ENCODE peak calls at places on chromosomes 12 and 14, in ten cellular contexts. T, E, B, Z, V, H, P, O, S and Y are unnamed samples. For H3K27me3, the result is how much of the 10 kb centered on the place peaks cover.

GRCh38 chr12:11651785-11652184 is 2.3 kb downstream of the ETV6 start:
- DNase-seq in T (peak), H (no peak), V (no peak), P (no peak), O (no peak), S (no peak), E (peak), B (peak), Z (no peak), Y (no peak)

GRCh38 chr14:55707365-55707804 is 127.4 kb downstream of the KTN1 start:
- DNase-seq in E (no peak), H (no peak), P (peak), O (no peak), T (peak), V (peak), B (peak), S (no peak), Z (no peak), Y (no peak)

GRCh38 chr14:96362071-96362964 is 823 bp downstream of the ATG2B start:
- DNase-seq in P (peak), Z (no peak), V (peak), H (no peak), E (peak), B (peak), O (peak), T (peak), S (no peak), Y (no peak)

GRCh38 chr14:84273181-84273580 is 1256.8 kb upstream of the FLRT2 start:
- DNase-seq in O (no peak), P (no peak), H (no peak), B (no peak), Z (no peak), E (no peak), T (peak), S (no peak), V (no peak), Y (no peak)

GRCh38 chr14:84806627-84807026 is 723.3 kb upstream of the FLRT2 start:
- DNase-seq in H (no peak), V (no peak), P (no peak), Z (no peak), E (no peak), S (no peak), T (no peak), B (no peak), O (no peak), Y (no peak)

GRCh38 chr14:31920003-31920402 is 157.1 kb upstream of the ARHGAP5 start:
- DNase-seq in T (no peak), E (no peak), H (no peak), V (no peak), Z (no peak), P (no peak), B (no peak), O (no peak), S (no peak), Y (no peak)

GRCh38 chr12:125403145-125403789 is 338.0 kb downstream of the AACS start:
- DNase-seq in S (no peak), B (peak), Z (no peak), T (peak), H (no peak), E (no peak), V (peak), P (peak), O (no peak), Y (peak)

GRCh38 chr12:123502163-123502562 is 31.4 kb downstream of the RILPL1 start:
- DNase-seq in E (no peak), O (no peak), S (no peak), B (no peak), H (no peak), T (no peak), P (no peak), V (no peak), Z (no peak), Y (no peak)

GRCh38 chr12:73731658-73732057 is 806.0 kb upstream of the ATXN7L3B start:
- DNase-seq in O (no peak), S (no peak), P (no peak), H (no peak), T (peak), B (no peak), V (no peak), Z (no peak), E (no peak), Y (no peak)

GRCh38 chr12:76192416-76192815 is 107.9 kb upstream of the NAP1L1 start:
- DNase-seq in Z (no peak), H (no peak), E (no peak), O (no peak), B (no peak), P (no peak), S (no peak), V (no peak), T (no peak), Y (no peak)

GRCh38 chr14:20044243-20044642 is 8.4 kb upstream of the OR4K13 start:
- DNase-seq in V (no peak), T (no peak), S (no peak), O (no peak), B (no peak), H (no peak), P (no peak), E (no peak), Z (no peak), Y (no peak)

GRCh38 chr12:120314220-120314619 is 12.1 kb downstream of the SIRT4 start:
- DNase-seq in E (no peak), O (no peak), Z (no peak), B (no peak), P (no peak), H (no peak), T (peak), V (peak), S (no peak), Y (peak)

GRCh38 chr12:122837306-122838265 is 2.3 kb downstream of the HIP1R start:
- DNase-seq in T (peak), P (no peak), O (no peak), E (peak), H (no peak), B (no peak), Z (no peak), V (no peak), S (no peak), Y (no peak)

GRCh38 chr12:77940011-77940423 is 109.3 kb downstream of the NAV3 start:
- DNase-seq in V (no peak), H (no peak), O (no peak), T (peak), S (peak), B (peak), Z (no peak), P (peak), E (no peak), Y (peak)

GRCh38 chr12:67827820-67828383 is 161.3 kb upstream of the IFNG-AS1 start:
- DNase-seq in B (peak), H (no peak), O (peak), V (no peak), T (peak), E (peak), P (no peak), S (peak), Z (no peak), Y (no peak)

GRCh38 chr14:57987596-57988300 is 121.9 kb upstream of the SLC35F4 start:
- DNase-seq in H (no peak), S (no peak), Z (no peak), O (no peak), T (no peak), B (no peak), E (no peak), P (no peak), V (peak), Y (no peak)

GRCh38 chr14:97977711-97978261 is 1180.6 kb downstream of the VRK1 start:
- DNase-seq in S (no peak), Z (peak), V (no peak), H (peak), T (peak), E (peak), O (peak), P (no peak), B (no peak), Y (no peak)

GRCh38 chr12:132084681-132085635 is 59.2 kb downstream of the DDX51 start:
- DNase-seq in T (peak), Z (peak), E (peak), S (no peak), P (peak), V (peak), O (peak), B (peak), H (peak), Y (peak)

GRCh38 chr14:101130861-101131260 is 227.3 kb upstream of the RTL1 start:
- DNase-seq in Z (peak), H (no peak), S (no peak), P (no peak), E (no peak), O (no peak), T (no peak), B (no peak), V (no peak), Y (no peak)

GRCh38 chr14:30333934-30334333 is 225.0 kb upstream of the G2E3 start:
- DNase-seq in S (no peak), E (no peak), T (no peak), P (no peak), B (peak), Z (no peak), O (no peak), V (no peak), H (no peak), Y (no peak)

GRCh38 chr14:42307239-42307825 is 700.7 kb downstream of the LRFN5 start:
- DNase-seq in V (peak), Z (no peak), T (no peak), E (no peak), H (no peak), B (no peak), O (no peak), S (no peak), P (no peak), Y (no peak)

GRCh38 chr12:93947486-93947885 is 200.9 kb upstream of the PLXNC1 start:
- DNase-seq in O (no peak), E (no peak), V (no peak), S (no peak), Z (no peak), P (no peak), B (no peak), H (no peak), T (no peak), Y (no peak)

GRCh38 chr12:42932937-42933336 is 343.4 kb upstream of the PRICKLE1 start:
- DNase-seq in P (no peak), S (no peak), B (no peak), Z (no peak), V (no peak), O (no peak), H (no peak), T (no peak), E (no peak), Y (no peak)

GRCh38 chr12:1912580-1913376 is 5.7 kb downstream of the CACNA2D4 start:
- DNase-seq in T (no peak), S (no peak), B (no peak), E (no peak), Z (no peak), P (no peak), O (peak), H (no peak), V (no peak), Y (no peak)

GRCh38 chr12:123516221-123516780 is 17.2 kb downstream of the RILPL1 start:
- DNase-seq in P (no peak), H (no peak), O (no peak), S (no peak), E (no peak), Z (no peak), T (no peak), V (no peak), B (no peak), Y (no peak)

GRCh38 chr12:48924617-48925217 is 575 bp downstream of the FKBP11 start:
- DNase-seq in P (peak), H (peak), B (peak), V (peak), S (no peak), T (peak), Z (peak), O (peak), E (peak), Y (peak)

GRCh38 chr12:129903956-129904769 is at the start of gene TMEM132D:
- DNase-seq in B (no peak), P (peak), V (peak), H (no peak), E (no peak), O (no peak), T (no peak), S (no peak), Z (no peak), Y (no peak)

GRCh38 chr12:66241061-66242043 is 52.3 kb downstream of the IRAK3 start:
- DNase-seq in S (peak), P (no peak), Z (no peak), V (no peak), O (no peak), E (no peak), H (no peak), T (no peak), B (peak), Y (no peak)

GRCh38 chr12:107247650-107248049 is 154.3 kb upstream of the CRY1 start:
- DNase-seq in V (no peak), T (no peak), E (no peak), O (no peak), H (no peak), P (no peak), Z (no peak), B (no peak), S (no peak), Y (no peak)
- H3K4me3 ChIP-seq in V (no peak), T (no peak), E (no peak), O (no peak), H (no peak), P (no peak), Z (no peak), B (no peak), S (no peak), Y (no peak)

GRCh38 chr14:99131632-99132271 is 140.2 kb downstream of the BCL11B start:
- DNase-seq in E (no peak), P (no peak), B (no peak), T (no peak), O (peak), V (no peak), H (no peak), S (no peak), Z (peak), Y (no peak)
- H3K27me3 ChIP-seq in E (under half), P (under half), B (under half), T (under half), O (under half), V (under half), H (half or more), S (under half), Z (under half), Y (half or more)

DNA sequence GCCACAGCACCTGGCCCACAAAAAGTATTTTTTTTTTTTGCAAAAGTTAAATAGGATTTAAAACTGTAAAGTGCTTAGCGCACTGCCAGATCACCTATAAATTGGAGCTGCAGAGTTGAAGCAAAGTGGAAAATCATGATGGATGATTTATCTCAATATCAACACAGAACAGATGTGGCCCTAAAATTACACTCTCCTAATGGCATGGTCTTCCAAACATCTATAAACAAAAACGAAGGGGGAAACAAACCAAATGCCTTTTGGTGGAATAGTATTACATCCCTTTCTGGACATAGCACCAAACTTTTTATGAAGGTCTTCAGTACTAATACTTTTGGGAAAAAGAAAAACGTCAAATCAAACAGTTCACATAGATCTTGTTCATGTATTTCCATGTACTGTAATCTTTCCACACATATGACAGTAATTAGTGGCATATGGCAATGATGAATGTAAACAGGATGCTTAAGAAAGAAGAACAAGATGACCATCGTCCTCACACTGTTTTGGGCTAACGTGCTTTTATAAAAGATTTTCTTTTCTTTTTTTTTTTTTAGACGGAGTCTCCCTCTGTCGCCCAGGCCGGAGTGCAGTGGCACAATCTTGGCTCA is 22.9 kb upstream of the ANAPC7 start:
- DNase-seq in E (no peak), B (peak), P (no peak), V (no peak), H (no peak), Z (no peak), S (no peak), T (no peak), O (no peak), Y (no peak)
- TF ChIP-seq CTCF in E (no peak), B (no peak), P (no peak), V (no peak), H (no peak), Z (no peak), S (no peak), T (no peak), O (no peak), Y (no peak)

GRCh38 chr14:91395998-91396660 is 21.5 kb downstream of the CCDC88C start:
- DNase-seq in Z (no peak), O (no peak), T (no peak), S (no peak), B (no peak), H (no peak), E (peak), V (peak), P (no peak), Y (no peak)

GRCh38 chr14:91396959-91397815 is 20.4 kb downstream of the CCDC88C start:
- DNase-seq in E (peak), Z (no peak), O (no peak), T (no peak), S (no peak), B (no peak), V (peak), H (no peak), P (no peak), Y (peak)

GRCh38 chr14:91399868-91400640 is 17.6 kb downstream of the CCDC88C start:
- DNase-seq in B (no peak), T (no peak), Z (no peak), O (no peak), S (no peak), P (no peak), V (peak), E (peak), H (no peak), Y (no peak)

GRCh38 chr14:91398707-91399106 is 18.9 kb downstream of the CCDC88C start:
- DNase-seq in O (no peak), Z (no peak), S (no peak), V (no peak), B (no peak), E (no peak), T (no peak), H (no peak), P (no peak), Y (no peak)

GRCh38 chr14:91398192-91398591 is 19.4 kb downstream of the CCDC88C start:
- DNase-seq in Z (no peak), V (no peak), E (no peak), P (no peak), T (no peak), O (no peak), H (no peak), B (no peak), S (no peak), Y (no peak)
- H3K4me3 ChIP-seq in Z (no peak), V (no peak), E (no peak), P (no peak), T (no peak), O (no peak), H (no peak), B (no peak), S (no peak), Y (no peak)

GRCh38 chr12:130978785-130979184 is 25.1 kb downstream of the ADGRD1 start:
- DNase-seq in P (no peak), V (no peak), E (no peak), H (peak), S (no peak), B (no peak), T (no peak), Z (peak), O (no peak), Y (no peak)
- H3K27me3 ChIP-seq in P (under half), V (under half), E (under half), H (under half), S (under half), B (under half), T (under half), Z (under half), O (under half), Y (under half)

DNA sequence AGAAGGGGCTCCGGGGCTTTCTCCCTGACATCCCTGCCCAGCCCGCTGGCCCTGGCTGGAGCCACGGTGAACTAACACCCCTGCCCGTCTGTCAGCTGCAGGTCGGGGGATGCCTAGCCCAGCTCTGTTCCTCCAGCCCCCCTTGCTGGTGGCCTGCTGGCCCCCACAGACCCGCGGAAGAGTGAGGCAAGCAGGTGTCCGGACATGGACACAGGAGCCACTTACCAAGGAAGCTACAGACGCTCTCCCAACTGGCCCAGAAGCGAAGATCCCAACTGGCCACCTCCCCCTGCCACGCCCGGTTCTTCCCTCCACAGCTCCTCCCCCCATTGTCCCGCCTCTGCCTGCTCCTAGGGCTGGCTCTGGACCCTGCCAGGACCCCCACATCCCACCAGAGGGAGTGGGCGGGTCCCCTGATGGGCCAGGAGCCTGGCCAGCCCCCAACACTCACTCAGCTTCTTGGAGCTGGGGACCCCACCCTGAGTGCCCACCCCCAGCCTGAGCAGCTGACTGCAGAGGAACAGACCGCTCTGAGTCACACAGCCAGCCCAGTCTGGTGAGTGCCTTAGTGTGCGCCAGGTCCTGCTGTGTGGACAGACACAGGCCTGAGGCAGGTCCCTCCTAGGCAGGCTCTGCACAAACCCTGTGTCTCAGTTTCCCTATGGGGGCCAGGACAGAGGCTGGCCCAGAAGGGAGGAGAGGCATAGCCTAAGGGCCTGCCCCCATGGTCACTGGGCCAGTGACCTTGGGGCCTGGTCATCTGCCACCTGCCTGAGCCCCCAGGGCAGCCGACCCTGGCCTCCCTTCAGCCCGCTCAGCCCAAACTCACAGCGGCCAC is 7.7 kb downstream of the AHNAK2 start:
- DNase-seq in V (peak), S (peak), Z (no peak), B (peak), E (peak), O (peak), T (peak), H (peak), P (no peak), Y (peak)
- TF ChIP-seq CTCF in V (no peak), S (no peak), Z (no peak), B (no peak), E (no peak), O (no peak), T (no peak), H (no peak), P (no peak), Y (no peak)

DNA sequence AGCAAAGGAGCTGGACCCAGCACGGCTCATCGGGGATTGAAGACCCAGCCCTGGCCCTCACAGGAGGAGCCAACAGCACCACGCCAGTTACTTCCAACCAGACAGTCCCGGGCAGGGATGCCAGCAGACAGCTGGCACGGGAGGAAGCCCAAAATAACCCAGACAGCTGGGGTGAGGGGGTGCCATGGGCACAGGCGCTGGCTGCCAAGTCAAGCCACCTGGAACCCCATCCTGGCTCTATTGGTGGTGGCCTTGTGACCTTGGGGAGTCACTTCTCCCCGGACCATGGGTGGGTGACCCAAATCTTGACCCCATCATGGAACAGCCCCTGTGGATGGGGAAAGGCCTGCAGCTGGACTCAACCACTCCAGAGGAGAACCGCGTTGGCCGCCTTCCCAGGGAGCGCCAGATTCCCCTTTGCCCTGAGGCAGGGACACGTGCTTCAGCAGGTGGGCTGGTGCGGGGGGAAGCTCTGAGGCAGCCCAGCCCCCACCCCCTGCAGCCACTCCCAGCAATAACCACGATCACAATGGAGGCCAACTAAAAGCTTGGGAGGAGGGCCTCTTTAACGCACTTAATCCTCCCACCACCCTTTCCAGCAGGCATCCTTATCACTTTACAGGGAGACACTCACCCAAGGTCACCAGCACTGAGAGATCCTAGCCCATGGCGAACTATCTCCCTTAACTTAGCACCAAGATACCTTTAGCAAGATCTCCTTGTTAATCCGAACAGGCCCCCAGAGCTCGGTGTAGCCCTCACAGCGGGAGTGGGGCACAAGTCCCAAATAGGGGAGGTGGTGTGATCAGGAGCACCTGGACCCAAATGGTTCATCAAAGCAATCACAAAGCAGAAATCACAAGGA is 4.7 kb upstream of the RHOF start:
- DNase-seq in O (no peak), Z (peak), T (no peak), B (peak), E (peak), V (peak), P (no peak), H (peak), S (no peak), Y (peak)
- H3K4me3 ChIP-seq in O (peak), Z (peak), T (peak), B (no peak), E (peak), V (peak), P (peak), H (peak), S (peak), Y (peak)